ENCODE peak calls at places on chromosomes 2 and 18, in six cellular contexts. U, K, W, G, B and D are unnamed samples.

GRCh38 chr2:42367835-42368234 is 6.8 kb upstream of the COX7A2L start:
- DNase-seq in U (no peak), W (no peak), B (no peak), K (no peak), G (no peak), D (no peak)

GRCh38 chr2:27915874-27916273 is 25.3 kb downstream of the BABAM2 start:
- DNase-seq in K (no peak), B (no peak), G (no peak), W (no peak), U (peak; percentile 70), D (no peak)

GRCh38 chr2:216216951-216217903 is 108.1 kb downstream of the XRCC5 start:
- DNase-seq in K (no peak), W (no peak), U (peak; percentile 49), G (no peak), B (peak; percentile 11), D (no peak)

GRCh38 chr18:67402543-67402942 is 114.0 kb downstream of the DSEL start:
- DNase-seq in K (no peak), B (no peak), U (no peak), W (no peak), G (no peak), D (no peak)

GRCh38 chr2:39625193-39625926 is 40.4 kb upstream of the TMEM178A start:
- DNase-seq in U (no peak), G (no peak), B (no peak), K (no peak), W (no peak), D (no peak)

GRCh38 chr2:70960833-70961647 is 17.4 kb upstream of the ANKRD53 start:
- DNase-seq in G (no peak), U (no peak), K (no peak), B (peak; percentile 26), W (no peak), D (no peak)

GRCh38 chr2:124602759-124603158 is 577.7 kb downstream of the CNTNAP5 start:
- DNase-seq in U (no peak), W (no peak), B (no peak), K (no peak), G (no peak), D (no peak)

GRCh38 chr2:95356821-95357700 is 45.4 kb upstream of the FAHD2A start:
- DNase-seq in B (no peak), K (no peak), G (no peak), U (no peak), W (no peak), D (no peak)

GRCh38 chr2:133362061-133362476 is 206.2 kb downstream of the NCKAP5 start:
- DNase-seq in G (no peak), W (no peak), U (no peak), K (no peak), B (no peak), D (no peak)

GRCh38 chr2:241798631-241799521 is 10.1 kb upstream of the NEU4 start:
- DNase-seq in B (no peak), U (peak; percentile 44), G (no peak), W (no peak), K (peak; percentile 8), D (peak; percentile 24)

GRCh38 chr2:148988337-148988736 is 50.2 kb upstream of the LYPD6B start:
- DNase-seq in U (no peak), G (no peak), B (no peak), W (no peak), K (no peak), D (no peak)

GRCh38 chr18:7559709-7560319 is 7.3 kb upstream of the PTPRM start:
- DNase-seq in K (no peak), U (no peak), B (no peak), G (no peak), W (no peak), D (no peak)

GRCh38 chr2:134408386-134408785 is 154.5 kb downstream of the MGAT5 start:
- DNase-seq in U (no peak), W (no peak), K (no peak), B (no peak), G (no peak), D (no peak)

GRCh38 chr2:27855476-27855875 is 34.7 kb downstream of the RBKS start:
- DNase-seq in W (no peak), B (no peak), K (no peak), U (no peak), G (no peak), D (no peak)

GRCh38 chr2:125041846-125042245 is 1016.8 kb downstream of the CNTNAP5 start:
- DNase-seq in W (no peak), U (no peak), K (no peak), G (no peak), B (no peak), D (no peak)

GRCh38 chr2:231479455-231479854 is 15.2 kb upstream of the NCL start:
- DNase-seq in B (no peak), K (no peak), U (no peak), G (no peak), W (no peak), D (no peak)

GRCh38 chr2:215280326-215280725 is 31.5 kb upstream of the ATIC start:
- DNase-seq in U (no peak), B (no peak), W (peak; percentile 54), K (no peak), G (no peak), D (no peak)

GRCh38 chr2:29336334-29336733 is 221.1 kb downstream of the CLIP4 start:
- DNase-seq in B (no peak), K (no peak), W (no peak), G (no peak), U (no peak), D (no peak)

GRCh38 chr18:71336811-71337210 is 1048.0 kb downstream of the SOCS6 start:
- DNase-seq in U (no peak), G (no peak), K (no peak), W (no peak), B (no peak), D (no peak)

GRCh38 chr18:39188278-39188677 is 1622.7 kb upstream of the CELF4 start:
- DNase-seq in U (no peak), B (no peak), W (no peak), G (no peak), K (no peak), D (no peak)

GRCh38 chr2:172293952-172294351 is 133.4 kb upstream of the ITGA6 start:
- DNase-seq in K (no peak), G (no peak), B (no peak), W (no peak), U (no peak), D (no peak)

GRCh38 chr18:28794459-28795245 is 617.7 kb upstream of the CDH2 start:
- DNase-seq in W (no peak), U (no peak), G (no peak), B (no peak), K (no peak), D (no peak)

GRCh38 chr2:215657844-215658243 is 222.0 kb upstream of the FN1 start:
- DNase-seq in G (peak; percentile 2), B (no peak), U (no peak), K (no peak), W (no peak), D (no peak)

GRCh38 chr2:4354678-4355077 is 651.3 kb downstream of the DCDC2C start:
- DNase-seq in W (no peak), U (peak; percentile 28), G (peak; percentile 57), B (peak; percentile 15), K (peak; percentile 14), D (no peak)

GRCh38 chr2:12455626-12456025 is 261.1 kb upstream of the TRIB2 start:
- DNase-seq in U (no peak), B (no peak), K (no peak), W (no peak), G (no peak), D (no peak)

DNA sequence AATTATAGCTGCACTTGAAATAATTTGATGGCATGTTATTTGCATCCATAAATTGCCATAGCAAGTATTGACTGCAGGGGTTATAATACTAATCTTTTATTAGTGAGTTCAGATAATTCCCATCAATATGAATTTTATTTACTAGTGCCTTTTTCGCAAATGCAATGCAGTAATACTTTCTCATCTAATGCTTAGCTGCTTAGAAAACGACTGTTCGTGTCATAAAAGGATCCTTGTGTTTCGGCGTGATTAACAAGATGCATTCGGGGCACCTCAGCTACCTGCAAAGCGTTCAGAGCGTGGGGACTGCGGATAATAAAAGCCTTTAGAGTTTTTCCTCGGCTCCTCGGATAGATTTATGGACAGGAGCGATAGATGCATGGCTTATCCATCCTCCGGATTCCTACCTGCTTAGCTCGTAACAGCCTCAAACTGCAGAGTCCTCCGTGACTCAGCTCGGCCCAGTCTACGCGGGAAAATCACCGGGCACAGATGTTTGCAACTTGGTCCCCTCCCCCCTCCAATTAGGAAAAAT is 2.6 kb upstream of the GBX2 start:
- DNase-seq in B (no peak), G (no peak), W (no peak), U (no peak), K (no peak), D (no peak)
- TF ChIP-seq TAF1 in B (no peak), G (no peak), W (no peak), U (no peak), K (no peak), D (no peak)

GRCh38 chr2:85584857-85585780 is 888 bp downstream of the VAMP5 start:
- DNase-seq in W (no peak), G (no peak), U (peak; percentile 96), B (peak; percentile 57), K (no peak), D (no peak)
- TF ChIP-seq POLR2AphosphoS5 in W (no peak), G (no peak), U (no peak), B (peak; percentile 34), K (no peak), D (no peak)

DNA sequence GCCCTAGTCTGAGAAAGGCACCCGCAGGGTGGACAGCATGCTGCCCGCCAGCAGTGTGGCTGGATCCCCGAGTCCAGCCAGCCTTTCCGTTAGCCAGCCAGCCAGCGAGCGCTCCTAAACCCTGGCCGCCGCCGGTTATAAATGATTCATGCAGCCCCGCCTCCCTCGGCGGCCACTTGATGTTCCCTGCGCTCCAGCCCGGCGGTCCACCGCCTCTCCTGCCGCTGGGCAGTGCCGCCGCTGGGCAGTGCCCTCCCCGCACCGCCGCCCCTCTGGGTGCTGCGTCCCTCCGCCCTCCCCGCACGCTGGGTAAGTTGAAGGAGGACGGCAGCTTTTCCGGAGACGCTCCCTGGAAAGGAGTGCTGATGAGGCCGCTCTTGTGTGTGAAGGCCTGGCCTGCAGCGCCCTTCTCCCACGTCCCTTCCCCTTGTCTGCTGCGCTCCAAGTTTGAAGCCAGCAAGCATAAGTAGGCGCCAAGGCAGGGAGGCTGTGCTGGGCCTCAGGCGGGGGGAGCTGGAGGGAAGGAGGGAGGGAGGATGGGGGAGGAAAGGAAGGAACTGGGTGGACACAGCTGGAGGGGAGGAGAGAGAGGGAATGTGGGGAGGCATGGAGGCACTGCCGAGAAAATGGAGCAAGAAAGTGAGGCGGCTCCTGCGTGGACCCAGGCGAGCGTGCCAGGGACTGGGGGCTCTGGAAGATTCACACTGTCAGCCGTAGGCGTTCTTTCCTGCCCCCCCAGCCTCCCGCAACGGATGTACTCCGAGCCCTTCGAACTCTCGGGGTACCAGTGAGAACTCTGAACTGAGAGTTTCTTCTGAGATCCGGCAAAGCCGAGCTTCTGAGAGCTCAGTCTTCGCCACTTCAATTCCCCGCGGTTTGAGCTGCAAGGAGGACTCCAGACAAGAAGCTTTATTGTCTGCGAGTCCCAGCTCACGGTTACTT is 131.9 kb downstream of the GLI2 start:
- DNase-seq in B (peak; percentile 40), U (no peak), G (no peak), W (no peak), K (no peak), D (no peak)
- TF ChIP-seq POLR2A in B (no peak), U (no peak), G (no peak), W (no peak), K (no peak), D (no peak)

DNA sequence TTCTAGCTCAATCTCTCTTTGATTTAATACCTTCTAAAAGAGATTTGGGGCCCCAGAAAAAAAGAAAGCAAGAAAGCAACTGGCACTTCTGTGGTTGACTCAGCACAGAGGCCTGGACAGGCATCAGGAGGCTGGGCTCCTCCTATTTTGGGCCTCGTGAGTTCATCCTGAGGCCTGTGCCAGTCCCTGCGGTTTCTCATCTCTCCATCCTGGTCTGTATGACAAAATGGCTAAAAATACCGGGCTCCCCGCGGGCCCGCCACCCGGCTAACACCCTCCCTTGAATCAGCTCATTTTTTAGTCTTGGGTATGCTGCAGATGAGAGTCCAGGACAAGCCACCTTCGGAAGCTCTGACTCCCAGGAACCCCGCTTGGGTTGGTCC is 62.3 kb upstream of the YWHAQ start:
- DNase-seq in W (no peak), G (no peak), B (no peak), K (no peak), U (no peak), D (no peak)
- TF ChIP-seq TAF1 in W (no peak), G (no peak), B (no peak), K (no peak), U (no peak), D (no peak)